ENCODE peak calls at places on chromosomes 7 and 10, in ten cellular contexts. One of them, this sample, is unnamed.

GRCh38 chr10:20233423-20233822 is 417.2 kb downstream of the PLXDC2 start:
- DNase-seq in OCI-M1: no peak
- DNase-seq in stimulated activated CD4-positive, alpha-beta T cell treated with anti-CD3 and anti-CD28 coated beads, Interleukin-1b, Interleukin-23, amount 100 ng/mL, for 4 hours: no peak
- DNase-seq in body of pancreas: no peak
- DNase-seq in stimulated activated naive CD4-positive, alpha-beta T cell: no peak
- DNase-seq in NCI-H2029: no peak
- DNase-seq in cardiac muscle cell: peak; percentile 0
- DNase-seq in activated naive CD4-positive, alpha-beta T cell treated with anti-CD3 and anti-CD28 coated beads, Interleukin-2, amount 10 ng/mL, durations not matched to agents 7 days and 5 days: no peak
- DNase-seq in ELR: no peak
- DNase-seq in tibial artery: no peak
- DNase-seq in this sample: no peak

GRCh38 chr7:80232969-80233724 is 98.5 kb downstream of the GNAI1 start:
- DNase-seq in OCI-M1: no peak
- DNase-seq in stimulated activated CD4-positive, alpha-beta T cell treated with anti-CD3 and anti-CD28 coated beads, Interleukin-1b, Interleukin-23, amount 100 ng/mL, for 4 hours: no peak
- DNase-seq in body of pancreas: peak; percentile 13
- DNase-seq in stimulated activated naive CD4-positive, alpha-beta T cell: no peak
- DNase-seq in NCI-H2029: no peak
- DNase-seq in cardiac muscle cell: no peak
- DNase-seq in activated naive CD4-positive, alpha-beta T cell treated with anti-CD3 and anti-CD28 coated beads, Interleukin-2, amount 10 ng/mL, durations not matched to agents 7 days and 5 days: no peak
- DNase-seq in ELR: no peak
- DNase-seq in tibial artery: no peak
- DNase-seq in this sample: no peak

GRCh38 chr10:101066146-101066889 is 4.5 kb downstream of the KAZALD1 start:
- DNase-seq in OCI-M1: peak; percentile 96
- DNase-seq in stimulated activated CD4-positive, alpha-beta T cell treated with anti-CD3 and anti-CD28 coated beads, Interleukin-1b, Interleukin-23, amount 100 ng/mL, for 4 hours: peak; percentile 23
- DNase-seq in body of pancreas: peak; percentile 69
- DNase-seq in stimulated activated naive CD4-positive, alpha-beta T cell: peak; percentile 22
- DNase-seq in NCI-H2029: peak; percentile 34
- DNase-seq in cardiac muscle cell: peak; percentile 60
- DNase-seq in activated naive CD4-positive, alpha-beta T cell treated with anti-CD3 and anti-CD28 coated beads, Interleukin-2, amount 10 ng/mL, durations not matched to agents 7 days and 5 days: peak; percentile 67
- DNase-seq in ELR: peak; percentile 82
- DNase-seq in tibial artery: peak; percentile 96
- DNase-seq in this sample: peak; percentile 76

GRCh38 chr7:29623976-29624375 is 60.3 kb downstream of the PRR15 start:
- DNase-seq in OCI-M1: no peak
- DNase-seq in stimulated activated CD4-positive, alpha-beta T cell treated with anti-CD3 and anti-CD28 coated beads, Interleukin-1b, Interleukin-23, amount 100 ng/mL, for 4 hours: no peak
- DNase-seq in body of pancreas: no peak
- DNase-seq in stimulated activated naive CD4-positive, alpha-beta T cell: no peak
- DNase-seq in NCI-H2029: no peak
- DNase-seq in cardiac muscle cell: no peak
- DNase-seq in activated naive CD4-positive, alpha-beta T cell treated with anti-CD3 and anti-CD28 coated beads, Interleukin-2, amount 10 ng/mL, durations not matched to agents 7 days and 5 days: no peak
- DNase-seq in ELR: peak; percentile 88
- DNase-seq in tibial artery: no peak
- DNase-seq in this sample: no peak

GRCh38 chr10:46223626-46224413 is 63.0 kb upstream of the ANTXRL start:
- DNase-seq in OCI-M1: no peak
- DNase-seq in stimulated activated CD4-positive, alpha-beta T cell treated with anti-CD3 and anti-CD28 coated beads, Interleukin-1b, Interleukin-23, amount 100 ng/mL, for 4 hours: no peak
- DNase-seq in body of pancreas: no peak
- DNase-seq in stimulated activated naive CD4-positive, alpha-beta T cell: no peak
- DNase-seq in NCI-H2029: no peak
- DNase-seq in cardiac muscle cell: no peak
- DNase-seq in activated naive CD4-positive, alpha-beta T cell treated with anti-CD3 and anti-CD28 coated beads, Interleukin-2, amount 10 ng/mL, durations not matched to agents 7 days and 5 days: no peak
- DNase-seq in ELR: no peak
- DNase-seq in tibial artery: no peak
- DNase-seq in this sample: no peak

GRCh38 chr10:74683621-74684114 is 142.7 kb upstream of the KAT6B start:
- DNase-seq in OCI-M1: no peak
- DNase-seq in stimulated activated CD4-positive, alpha-beta T cell treated with anti-CD3 and anti-CD28 coated beads, Interleukin-1b, Interleukin-23, amount 100 ng/mL, for 4 hours: no peak
- DNase-seq in body of pancreas: peak; percentile 13
- DNase-seq in stimulated activated naive CD4-positive, alpha-beta T cell: no peak
- DNase-seq in NCI-H2029: peak; percentile 14
- DNase-seq in cardiac muscle cell: peak; percentile 5
- DNase-seq in activated naive CD4-positive, alpha-beta T cell treated with anti-CD3 and anti-CD28 coated beads, Interleukin-2, amount 10 ng/mL, durations not matched to agents 7 days and 5 days: no peak
- DNase-seq in ELR: no peak
- DNase-seq in tibial artery: no peak
- DNase-seq in this sample: no peak

GRCh38 chr10:58660577-58661255 is 148.0 kb downstream of the BICC1 start:
- DNase-seq in OCI-M1: no peak
- DNase-seq in stimulated activated CD4-positive, alpha-beta T cell treated with anti-CD3 and anti-CD28 coated beads, Interleukin-1b, Interleukin-23, amount 100 ng/mL, for 4 hours: no peak
- DNase-seq in body of pancreas: no peak
- DNase-seq in stimulated activated naive CD4-positive, alpha-beta T cell: no peak
- DNase-seq in NCI-H2029: no peak
- DNase-seq in cardiac muscle cell: peak; percentile 41
- DNase-seq in activated naive CD4-positive, alpha-beta T cell treated with anti-CD3 and anti-CD28 coated beads, Interleukin-2, amount 10 ng/mL, durations not matched to agents 7 days and 5 days: no peak
- DNase-seq in ELR: peak; percentile 43
- DNase-seq in tibial artery: no peak
- DNase-seq in this sample: no peak

GRCh38 chr7:22640269-22640668 is 86.7 kb upstream of the IL6 start:
- DNase-seq in OCI-M1: no peak
- DNase-seq in stimulated activated CD4-positive, alpha-beta T cell treated with anti-CD3 and anti-CD28 coated beads, Interleukin-1b, Interleukin-23, amount 100 ng/mL, for 4 hours: no peak
- DNase-seq in body of pancreas: no peak
- DNase-seq in stimulated activated naive CD4-positive, alpha-beta T cell: no peak
- DNase-seq in NCI-H2029: no peak
- DNase-seq in cardiac muscle cell: no peak
- DNase-seq in activated naive CD4-positive, alpha-beta T cell treated with anti-CD3 and anti-CD28 coated beads, Interleukin-2, amount 10 ng/mL, durations not matched to agents 7 days and 5 days: peak; percentile 61
- DNase-seq in ELR: no peak
- DNase-seq in tibial artery: no peak
- DNase-seq in this sample: no peak

GRCh38 chr10:118729641-118730258 is 25.0 kb downstream of the CACUL1 start:
- DNase-seq in OCI-M1: peak; percentile 84
- DNase-seq in stimulated activated CD4-positive, alpha-beta T cell treated with anti-CD3 and anti-CD28 coated beads, Interleukin-1b, Interleukin-23, amount 100 ng/mL, for 4 hours: no peak
- DNase-seq in body of pancreas: peak; percentile 37
- DNase-seq in stimulated activated naive CD4-positive, alpha-beta T cell: no peak
- DNase-seq in NCI-H2029: no peak
- DNase-seq in cardiac muscle cell: peak; percentile 26
- DNase-seq in activated naive CD4-positive, alpha-beta T cell treated with anti-CD3 and anti-CD28 coated beads, Interleukin-2, amount 10 ng/mL, durations not matched to agents 7 days and 5 days: no peak
- DNase-seq in ELR: no peak
- DNase-seq in tibial artery: no peak
- DNase-seq in this sample: no peak

GRCh38 chr10:123579675-123580074 is 86.5 kb upstream of the GPR26 start:
- DNase-seq in OCI-M1: no peak
- DNase-seq in stimulated activated CD4-positive, alpha-beta T cell treated with anti-CD3 and anti-CD28 coated beads, Interleukin-1b, Interleukin-23, amount 100 ng/mL, for 4 hours: no peak
- DNase-seq in body of pancreas: no peak
- DNase-seq in stimulated activated naive CD4-positive, alpha-beta T cell: no peak
- DNase-seq in NCI-H2029: no peak
- DNase-seq in cardiac muscle cell: no peak
- DNase-seq in activated naive CD4-positive, alpha-beta T cell treated with anti-CD3 and anti-CD28 coated beads, Interleukin-2, amount 10 ng/mL, durations not matched to agents 7 days and 5 days: no peak
- DNase-seq in ELR: no peak
- DNase-seq in tibial artery: no peak
- DNase-seq in this sample: no peak

GRCh38 chr7:131183076-131183471 is 144.6 kb upstream of the MKLN1 start:
- DNase-seq in OCI-M1: no peak
- DNase-seq in stimulated activated CD4-positive, alpha-beta T cell treated with anti-CD3 and anti-CD28 coated beads, Interleukin-1b, Interleukin-23, amount 100 ng/mL, for 4 hours: no peak
- DNase-seq in body of pancreas: no peak
- DNase-seq in stimulated activated naive CD4-positive, alpha-beta T cell: no peak
- DNase-seq in NCI-H2029: no peak
- DNase-seq in cardiac muscle cell: no peak
- DNase-seq in activated naive CD4-positive, alpha-beta T cell treated with anti-CD3 and anti-CD28 coated beads, Interleukin-2, amount 10 ng/mL, durations not matched to agents 7 days and 5 days: no peak
- DNase-seq in ELR: no peak
- DNase-seq in tibial artery: no peak
- DNase-seq in this sample: no peak

GRCh38 chr7:23235688-23236280 is 10.8 kb upstream of the GPNMB start:
- DNase-seq in OCI-M1: no peak
- DNase-seq in stimulated activated CD4-positive, alpha-beta T cell treated with anti-CD3 and anti-CD28 coated beads, Interleukin-1b, Interleukin-23, amount 100 ng/mL, for 4 hours: no peak
- DNase-seq in body of pancreas: no peak
- DNase-seq in stimulated activated naive CD4-positive, alpha-beta T cell: no peak
- DNase-seq in NCI-H2029: no peak
- DNase-seq in cardiac muscle cell: peak; percentile 11
- DNase-seq in activated naive CD4-positive, alpha-beta T cell treated with anti-CD3 and anti-CD28 coated beads, Interleukin-2, amount 10 ng/mL, durations not matched to agents 7 days and 5 days: no peak
- DNase-seq in ELR: peak; percentile 15
- DNase-seq in tibial artery: no peak
- DNase-seq in this sample: no peak

GRCh38 chr7:78746261-78746660 is 707.2 kb downstream of the MAGI2 start:
- DNase-seq in OCI-M1: no peak
- DNase-seq in stimulated activated CD4-positive, alpha-beta T cell treated with anti-CD3 and anti-CD28 coated beads, Interleukin-1b, Interleukin-23, amount 100 ng/mL, for 4 hours: no peak
- DNase-seq in body of pancreas: no peak
- DNase-seq in stimulated activated naive CD4-positive, alpha-beta T cell: no peak
- DNase-seq in NCI-H2029: no peak
- DNase-seq in cardiac muscle cell: no peak
- DNase-seq in activated naive CD4-positive, alpha-beta T cell treated with anti-CD3 and anti-CD28 coated beads, Interleukin-2, amount 10 ng/mL, durations not matched to agents 7 days and 5 days: no peak
- DNase-seq in ELR: no peak
- DNase-seq in tibial artery: no peak
- DNase-seq in this sample: no peak

GRCh38 chr10:17510242-17510908 is 56.0 kb upstream of the ST8SIA6 start:
- DNase-seq in OCI-M1: peak; percentile 78
- DNase-seq in stimulated activated CD4-positive, alpha-beta T cell treated with anti-CD3 and anti-CD28 coated beads, Interleukin-1b, Interleukin-23, amount 100 ng/mL, for 4 hours: no peak
- DNase-seq in body of pancreas: no peak
- DNase-seq in stimulated activated naive CD4-positive, alpha-beta T cell: no peak
- DNase-seq in NCI-H2029: no peak
- DNase-seq in cardiac muscle cell: no peak
- DNase-seq in activated naive CD4-positive, alpha-beta T cell treated with anti-CD3 and anti-CD28 coated beads, Interleukin-2, amount 10 ng/mL, durations not matched to agents 7 days and 5 days: no peak
- DNase-seq in ELR: no peak
- DNase-seq in tibial artery: no peak
- DNase-seq in this sample: no peak

GRCh38 chr7:35623381-35623780 is 71.6 kb downstream of the HERPUD2 start:
- DNase-seq in OCI-M1: no peak
- DNase-seq in stimulated activated CD4-positive, alpha-beta T cell treated with anti-CD3 and anti-CD28 coated beads, Interleukin-1b, Interleukin-23, amount 100 ng/mL, for 4 hours: no peak
- DNase-seq in body of pancreas: no peak
- DNase-seq in stimulated activated naive CD4-positive, alpha-beta T cell: no peak
- DNase-seq in NCI-H2029: peak; percentile 11
- DNase-seq in cardiac muscle cell: no peak
- DNase-seq in activated naive CD4-positive, alpha-beta T cell treated with anti-CD3 and anti-CD28 coated beads, Interleukin-2, amount 10 ng/mL, durations not matched to agents 7 days and 5 days: no peak
- DNase-seq in ELR: no peak
- DNase-seq in tibial artery: no peak
- DNase-seq in this sample: no peak

GRCh38 chr7:40885503-40885902 is 750.7 kb downstream of the SUGCT start:
- DNase-seq in OCI-M1: no peak
- DNase-seq in stimulated activated CD4-positive, alpha-beta T cell treated with anti-CD3 and anti-CD28 coated beads, Interleukin-1b, Interleukin-23, amount 100 ng/mL, for 4 hours: no peak
- DNase-seq in body of pancreas: no peak
- DNase-seq in stimulated activated naive CD4-positive, alpha-beta T cell: no peak
- DNase-seq in NCI-H2029: no peak
- DNase-seq in cardiac muscle cell: peak; percentile 38
- DNase-seq in activated naive CD4-positive, alpha-beta T cell treated with anti-CD3 and anti-CD28 coated beads, Interleukin-2, amount 10 ng/mL, durations not matched to agents 7 days and 5 days: no peak
- DNase-seq in ELR: peak; percentile 68
- DNase-seq in tibial artery: no peak
- DNase-seq in this sample: no peak

GRCh38 chr7:35384761-35385700 is 131.1 kb upstream of the TBX20 start:
- DNase-seq in OCI-M1: no peak
- DNase-seq in stimulated activated CD4-positive, alpha-beta T cell treated with anti-CD3 and anti-CD28 coated beads, Interleukin-1b, Interleukin-23, amount 100 ng/mL, for 4 hours: no peak
- DNase-seq in body of pancreas: no peak
- DNase-seq in stimulated activated naive CD4-positive, alpha-beta T cell: no peak
- DNase-seq in NCI-H2029: no peak
- DNase-seq in cardiac muscle cell: peak; percentile 47
- DNase-seq in activated naive CD4-positive, alpha-beta T cell treated with anti-CD3 and anti-CD28 coated beads, Interleukin-2, amount 10 ng/mL, durations not matched to agents 7 days and 5 days: no peak
- DNase-seq in ELR: no peak
- DNase-seq in tibial artery: no peak
- DNase-seq in this sample: no peak

GRCh38 chr7:49700841-49701240 is 72.6 kb upstream of the VWC2 start:
- DNase-seq in OCI-M1: no peak
- DNase-seq in stimulated activated CD4-positive, alpha-beta T cell treated with anti-CD3 and anti-CD28 coated beads, Interleukin-1b, Interleukin-23, amount 100 ng/mL, for 4 hours: no peak
- DNase-seq in body of pancreas: no peak
- DNase-seq in stimulated activated naive CD4-positive, alpha-beta T cell: no peak
- DNase-seq in NCI-H2029: no peak
- DNase-seq in cardiac muscle cell: no peak
- DNase-seq in activated naive CD4-positive, alpha-beta T cell treated with anti-CD3 and anti-CD28 coated beads, Interleukin-2, amount 10 ng/mL, durations not matched to agents 7 days and 5 days: no peak
- DNase-seq in ELR: no peak
- DNase-seq in tibial artery: no peak
- DNase-seq in this sample: no peak

GRCh38 chr7:155645652-155646051 is 1.2 kb downstream of the RBM33 start:
- DNase-seq in OCI-M1: no peak
- DNase-seq in stimulated activated CD4-positive, alpha-beta T cell treated with anti-CD3 and anti-CD28 coated beads, Interleukin-1b, Interleukin-23, amount 100 ng/mL, for 4 hours: no peak
- DNase-seq in body of pancreas: no peak
- DNase-seq in stimulated activated naive CD4-positive, alpha-beta T cell: no peak
- DNase-seq in NCI-H2029: no peak
- DNase-seq in cardiac muscle cell: no peak
- DNase-seq in activated naive CD4-positive, alpha-beta T cell treated with anti-CD3 and anti-CD28 coated beads, Interleukin-2, amount 10 ng/mL, durations not matched to agents 7 days and 5 days: no peak
- DNase-seq in ELR: no peak
- DNase-seq in tibial artery: no peak
- DNase-seq in this sample: no peak

GRCh38 chr10:119079572-119080520 is 771 bp downstream of the EIF3A start:
- DNase-seq in OCI-M1: peak; percentile 79
- DNase-seq in stimulated activated CD4-positive, alpha-beta T cell treated with anti-CD3 and anti-CD28 coated beads, Interleukin-1b, Interleukin-23, amount 100 ng/mL, for 4 hours: peak; percentile 36
- DNase-seq in body of pancreas: peak; percentile 81
- DNase-seq in stimulated activated naive CD4-positive, alpha-beta T cell: peak; percentile 36
- DNase-seq in NCI-H2029: no peak
- DNase-seq in cardiac muscle cell: peak; percentile 86
- DNase-seq in activated naive CD4-positive, alpha-beta T cell treated with anti-CD3 and anti-CD28 coated beads, Interleukin-2, amount 10 ng/mL, durations not matched to agents 7 days and 5 days: peak; percentile 80
- DNase-seq in ELR: peak; percentile 82
- DNase-seq in tibial artery: peak; percentile 85
- DNase-seq in this sample: peak; percentile 64

GRCh38 chr7:16046045-16046444 is 359.6 kb upstream of the MEOX2 start:
- DNase-seq in OCI-M1: no peak
- DNase-seq in stimulated activated CD4-positive, alpha-beta T cell treated with anti-CD3 and anti-CD28 coated beads, Interleukin-1b, Interleukin-23, amount 100 ng/mL, for 4 hours: no peak
- DNase-seq in body of pancreas: no peak
- DNase-seq in stimulated activated naive CD4-positive, alpha-beta T cell: no peak
- DNase-seq in NCI-H2029: no peak
- DNase-seq in cardiac muscle cell: peak; percentile 10
- DNase-seq in activated naive CD4-positive, alpha-beta T cell treated with anti-CD3 and anti-CD28 coated beads, Interleukin-2, amount 10 ng/mL, durations not matched to agents 7 days and 5 days: no peak
- DNase-seq in ELR: peak; percentile 52
- DNase-seq in tibial artery: no peak
- DNase-seq in this sample: no peak

GRCh38 chr10:34018129-34018528 is 683.7 kb upstream of the NRP1 start:
- DNase-seq in OCI-M1: no peak
- DNase-seq in stimulated activated CD4-positive, alpha-beta T cell treated with anti-CD3 and anti-CD28 coated beads, Interleukin-1b, Interleukin-23, amount 100 ng/mL, for 4 hours: no peak
- DNase-seq in body of pancreas: no peak
- DNase-seq in stimulated activated naive CD4-positive, alpha-beta T cell: no peak
- DNase-seq in NCI-H2029: no peak
- DNase-seq in cardiac muscle cell: peak; percentile 12
- DNase-seq in activated naive CD4-positive, alpha-beta T cell treated with anti-CD3 and anti-CD28 coated beads, Interleukin-2, amount 10 ng/mL, durations not matched to agents 7 days and 5 days: no peak
- DNase-seq in ELR: peak; percentile 50
- DNase-seq in tibial artery: no peak
- DNase-seq in this sample: no peak

GRCh38 chr7:92813390-92814024 is 22.9 kb downstream of the CDK6 start:
- DNase-seq in OCI-M1: no peak
- DNase-seq in stimulated activated CD4-positive, alpha-beta T cell treated with anti-CD3 and anti-CD28 coated beads, Interleukin-1b, Interleukin-23, amount 100 ng/mL, for 4 hours: no peak
- DNase-seq in body of pancreas: no peak
- DNase-seq in stimulated activated naive CD4-positive, alpha-beta T cell: no peak
- DNase-seq in NCI-H2029: no peak
- DNase-seq in cardiac muscle cell: peak; percentile 32
- DNase-seq in activated naive CD4-positive, alpha-beta T cell treated with anti-CD3 and anti-CD28 coated beads, Interleukin-2, amount 10 ng/mL, durations not matched to agents 7 days and 5 days: peak; percentile 25
- DNase-seq in ELR: peak; percentile 65
- DNase-seq in tibial artery: no peak
- DNase-seq in this sample: no peak

GRCh38 chr10:5349362-5349761 is 15.4 kb upstream of the UCN3 start:
- DNase-seq in OCI-M1: no peak
- DNase-seq in stimulated activated CD4-positive, alpha-beta T cell treated with anti-CD3 and anti-CD28 coated beads, Interleukin-1b, Interleukin-23, amount 100 ng/mL, for 4 hours: no peak
- DNase-seq in body of pancreas: no peak
- DNase-seq in stimulated activated naive CD4-positive, alpha-beta T cell: no peak
- DNase-seq in NCI-H2029: no peak
- DNase-seq in cardiac muscle cell: no peak
- DNase-seq in activated naive CD4-positive, alpha-beta T cell treated with anti-CD3 and anti-CD28 coated beads, Interleukin-2, amount 10 ng/mL, durations not matched to agents 7 days and 5 days: no peak
- DNase-seq in ELR: no peak
- DNase-seq in tibial artery: no peak
- DNase-seq in this sample: no peak

GRCh38 chr10:48607356-48608278 is 2.7 kb upstream of the ARHGAP22 start:
- DNase-seq in OCI-M1: no peak
- DNase-seq in stimulated activated CD4-positive, alpha-beta T cell treated with anti-CD3 and anti-CD28 coated beads, Interleukin-1b, Interleukin-23, amount 100 ng/mL, for 4 hours: no peak
- DNase-seq in body of pancreas: no peak
- DNase-seq in stimulated activated naive CD4-positive, alpha-beta T cell: no peak
- DNase-seq in NCI-H2029: no peak
- DNase-seq in cardiac muscle cell: no peak
- DNase-seq in activated naive CD4-positive, alpha-beta T cell treated with anti-CD3 and anti-CD28 coated beads, Interleukin-2, amount 10 ng/mL, durations not matched to agents 7 days and 5 days: no peak
- DNase-seq in ELR: no peak
- DNase-seq in tibial artery: no peak
- DNase-seq in this sample: no peak

GRCh38 chr10:71598673-71599072 is 120.9 kb downstream of the C10orf105 start:
- DNase-seq in OCI-M1: no peak
- DNase-seq in stimulated activated CD4-positive, alpha-beta T cell treated with anti-CD3 and anti-CD28 coated beads, Interleukin-1b, Interleukin-23, amount 100 ng/mL, for 4 hours: no peak
- DNase-seq in body of pancreas: peak; percentile 82
- DNase-seq in stimulated activated naive CD4-positive, alpha-beta T cell: no peak
- DNase-seq in NCI-H2029: peak; percentile 11
- DNase-seq in cardiac muscle cell: peak; percentile 87
- DNase-seq in activated naive CD4-positive, alpha-beta T cell treated with anti-CD3 and anti-CD28 coated beads, Interleukin-2, amount 10 ng/mL, durations not matched to agents 7 days and 5 days: no peak
- DNase-seq in ELR: no peak
- DNase-seq in tibial artery: peak; percentile 89
- DNase-seq in this sample: no peak

GRCh38 chr7:119720541-119720940 is 552.4 kb upstream of the KCND2 start:
- DNase-seq in OCI-M1: no peak
- DNase-seq in stimulated activated CD4-positive, alpha-beta T cell treated with anti-CD3 and anti-CD28 coated beads, Interleukin-1b, Interleukin-23, amount 100 ng/mL, for 4 hours: no peak
- DNase-seq in body of pancreas: no peak
- DNase-seq in stimulated activated naive CD4-positive, alpha-beta T cell: no peak
- DNase-seq in NCI-H2029: no peak
- DNase-seq in cardiac muscle cell: peak; percentile 86
- DNase-seq in activated naive CD4-positive, alpha-beta T cell treated with anti-CD3 and anti-CD28 coated beads, Interleukin-2, amount 10 ng/mL, durations not matched to agents 7 days and 5 days: no peak
- DNase-seq in ELR: peak; percentile 54
- DNase-seq in tibial artery: no peak
- DNase-seq in this sample: no peak

GRCh38 chr10:123782549-123782948 is 109.1 kb downstream of the CPXM2 start:
- DNase-seq in OCI-M1: no peak
- DNase-seq in stimulated activated CD4-positive, alpha-beta T cell treated with anti-CD3 and anti-CD28 coated beads, Interleukin-1b, Interleukin-23, amount 100 ng/mL, for 4 hours: no peak
- DNase-seq in body of pancreas: no peak
- DNase-seq in stimulated activated naive CD4-positive, alpha-beta T cell: no peak
- DNase-seq in NCI-H2029: no peak
- DNase-seq in cardiac muscle cell: no peak
- DNase-seq in activated naive CD4-positive, alpha-beta T cell treated with anti-CD3 and anti-CD28 coated beads, Interleukin-2, amount 10 ng/mL, durations not matched to agents 7 days and 5 days: no peak
- DNase-seq in ELR: no peak
- DNase-seq in tibial artery: no peak
- DNase-seq in this sample: peak; percentile 59

This sample was measured in ELF-1.